ENCODE peak calls at places on chromosomes 11 and 22, in six cellular contexts. U, G, H, Y, F and A are unnamed samples.

GRCh38 chr11:76756341-76756771 is 26.8 kb upstream of the TSKU start:
- DNase-seq in Y (no peak), H (peak; percentile 29), G (no peak), F (no peak), U (no peak), A (no peak)

GRCh38 chr11:20397281-20397680 is 9.8 kb downstream of the PRMT3 start:
- DNase-seq in Y (no peak), U (no peak), H (no peak), F (no peak), G (no peak), A (no peak)

GRCh38 chr11:66676931-66677598 is 622 bp downstream of the RBM4B start:
- DNase-seq in G (no peak), F (no peak), U (no peak), Y (no peak), H (no peak), A (no peak)

GRCh38 chr11:124844664-124845079 is 20.6 kb upstream of the ROBO3 start:
- DNase-seq in H (no peak), G (no peak), Y (no peak), U (no peak), F (no peak), A (no peak)

GRCh38 chr22:41286639-41287091 is 678 bp upstream of the RANGAP1 start:
- DNase-seq in U (no peak), F (no peak), G (no peak), H (no peak), Y (peak; percentile 41), A (no peak)

GRCh38 chr11:79119491-79120284 is 321.1 kb downstream of the TENM4 start:
- DNase-seq in H (no peak), U (no peak), G (no peak), F (no peak), Y (no peak), A (no peak)

GRCh38 chr22:30396871-30397655 is at the start of gene SEC14L2:
- DNase-seq in U (peak; percentile 83), F (no peak), G (no peak), H (peak; percentile 70), Y (peak; percentile 62), A (no peak)

GRCh38 chr22:50563410-50564160 is 866 bp upstream of the SYCE3 start:
- DNase-seq in H (no peak), F (no peak), G (no peak), U (no peak), Y (no peak), A (no peak)

GRCh38 chr22:22061085-22062077 is 78.8 kb upstream of the TOP3B start:
- DNase-seq in H (peak; percentile 41), F (no peak), Y (no peak), G (no peak), U (no peak), A (no peak)

GRCh38 chr22:31945971-31946680 is 1.8 kb downstream of the YWHAH start:
- DNase-seq in G (no peak), F (no peak), Y (no peak), H (no peak), U (no peak), A (no peak)

GRCh38 chr11:8426076-8426475 is 162.4 kb upstream of the LMO1 start:
- DNase-seq in F (no peak), Y (no peak), U (no peak), H (no peak), G (no peak), A (no peak)

GRCh38 chr11:73308963-73309960 is 1.2 kb downstream of the ARHGEF17 start:
- DNase-seq in Y (peak; percentile 93), H (peak; percentile 85), U (peak; percentile 97), F (no peak), G (peak; percentile 75), A (no peak)

GRCh38 chr22:20497426-20497825 is 1.8 kb upstream of the KLHL22 start:
- DNase-seq in H (no peak), U (no peak), G (no peak), F (no peak), Y (no peak), A (no peak)
- TF ChIP-seq CTCF in H (no peak), U (no peak), G (no peak), F (no peak), Y (no peak), A (no peak)

GRCh38 chr11:82315093-82315492 is 418.6 kb downstream of the FAM181B start:
- DNase-seq in Y (no peak), F (no peak), U (no peak), H (peak; percentile 20), G (peak; percentile 20), A (no peak)
- TF ChIP-seq CTCF in Y (no peak), F (no peak), U (no peak), H (no peak), G (peak; percentile 44), A (no peak)

GRCh38 chr22:36985490-36985889 is 33.8 kb downstream of the TST start:
- DNase-seq in H (no peak), F (no peak), U (no peak), G (no peak), Y (no peak), A (no peak)

GRCh38 chr22:36981247-36981775 is 37.9 kb downstream of the TST start:
- DNase-seq in U (no peak), H (no peak), G (no peak), Y (no peak), F (no peak), A (no peak)

GRCh38 chr22:36979511-36979910 is 39.7 kb downstream of the TST start:
- DNase-seq in G (no peak), U (no peak), H (no peak), Y (no peak), F (no peak), A (no peak)

GRCh38 chr22:36979016-36979415 is 40.2 kb downstream of the TST start:
- DNase-seq in H (no peak), Y (no peak), U (no peak), F (no peak), G (no peak), A (no peak)

GRCh38 chr22:36982136-36982535 is 37.1 kb downstream of the TST start:
- DNase-seq in G (no peak), H (no peak), Y (no peak), U (no peak), F (no peak), A (no peak)
- TF ChIP-seq CTCF in G (no peak), H (no peak), Y (no peak), U (no peak), F (no peak), A (no peak)

GRCh38 chr11:15216678-15217077 is 102.0 kb downstream of the INSC start:
- DNase-seq in U (no peak), F (no peak), H (no peak), G (no peak), Y (no peak), A (no peak)
- TF ChIP-seq CTCF in U (no peak), F (no peak), H (no peak), G (no peak), Y (no peak), A (no peak)

GRCh38 chr11:94307101-94307791 is 2.9 kb downstream of the IZUMO1R start:
- DNase-seq in H (no peak), U (no peak), F (no peak), G (no peak), Y (no peak), A (no peak)
- TF ChIP-seq CTCF in H (no peak), U (no peak), F (no peak), G (no peak), Y (no peak), A (no peak)